ENCODE peak calls at places on chromosomes 1 and 21, in nine cellular contexts. One of them, this sample, is unnamed.

GRCh38 chr21:31366825-31367224 is 22.8 kb upstream of the TIAM1 start:
- DNase-seq in fibroblast of lung: peak
- DNase-seq in lower leg skin: no peak
- DNase-seq in WERI-Rb-1: no peak
- DNase-seq in chondrocyte: no peak
- DNase-seq in AG09309: no peak
- DNase-seq in kidney epithelial cell: peak
- DNase-seq in body of pancreas: no peak
- DNase-seq in Caco-2: no peak
- DNase-seq in this sample: no peak

GRCh38 chr1:198678301-198678836 is 39.5 kb downstream of the PTPRC start:
- DNase-seq in fibroblast of lung: no peak
- DNase-seq in lower leg skin: no peak
- DNase-seq in WERI-Rb-1: no peak
- DNase-seq in chondrocyte: no peak
- DNase-seq in AG09309: no peak
- DNase-seq in kidney epithelial cell: no peak
- DNase-seq in body of pancreas: no peak
- DNase-seq in Caco-2: no peak
- DNase-seq in this sample: no peak

GRCh38 chr1:61741682-61742619 is at the start of gene PATJ:
- DNase-seq in fibroblast of lung: no peak
- DNase-seq in lower leg skin: peak
- DNase-seq in WERI-Rb-1: peak
- DNase-seq in chondrocyte: no peak
- DNase-seq in AG09309: no peak
- DNase-seq in kidney epithelial cell: no peak
- DNase-seq in body of pancreas: peak
- DNase-seq in Caco-2: peak
- DNase-seq in this sample: no peak

GRCh38 chr1:25064465-25065238 is 134.6 kb upstream of the RUNX3 start:
- DNase-seq in fibroblast of lung: no peak
- DNase-seq in lower leg skin: no peak
- DNase-seq in WERI-Rb-1: no peak
- DNase-seq in chondrocyte: peak
- DNase-seq in AG09309: no peak
- DNase-seq in kidney epithelial cell: no peak
- DNase-seq in body of pancreas: no peak
- DNase-seq in Caco-2: no peak
- DNase-seq in this sample: no peak

GRCh38 chr1:179141592-179142244 is 59.8 kb downstream of the TOR3A start:
- DNase-seq in fibroblast of lung: peak
- DNase-seq in lower leg skin: no peak
- DNase-seq in WERI-Rb-1: no peak
- DNase-seq in chondrocyte: no peak
- DNase-seq in AG09309: peak
- DNase-seq in kidney epithelial cell: peak
- DNase-seq in body of pancreas: no peak
- DNase-seq in Caco-2: no peak
- DNase-seq in this sample: no peak

GRCh38 chr21:45592208-45592619 is 50.0 kb upstream of the SLC19A1 start:
- DNase-seq in fibroblast of lung: no peak
- DNase-seq in lower leg skin: no peak
- DNase-seq in WERI-Rb-1: no peak
- DNase-seq in chondrocyte: no peak
- DNase-seq in AG09309: no peak
- DNase-seq in kidney epithelial cell: no peak
- DNase-seq in body of pancreas: no peak
- DNase-seq in Caco-2: peak
- DNase-seq in this sample: no peak

GRCh38 chr1:177257596-177257995 is 86.8 kb downstream of the BRINP2 start:
- DNase-seq in fibroblast of lung: no peak
- DNase-seq in lower leg skin: no peak
- DNase-seq in WERI-Rb-1: no peak
- DNase-seq in chondrocyte: no peak
- DNase-seq in AG09309: no peak
- DNase-seq in kidney epithelial cell: no peak
- DNase-seq in body of pancreas: no peak
- DNase-seq in Caco-2: no peak
- DNase-seq in this sample: no peak

GRCh38 chr21:31268090-31268489 is 76.0 kb downstream of the TIAM1 start:
- DNase-seq in fibroblast of lung: no peak
- DNase-seq in lower leg skin: no peak
- DNase-seq in WERI-Rb-1: no peak
- DNase-seq in chondrocyte: no peak
- DNase-seq in AG09309: no peak
- DNase-seq in kidney epithelial cell: no peak
- DNase-seq in body of pancreas: no peak
- DNase-seq in Caco-2: no peak
- DNase-seq in this sample: no peak

GRCh38 chr1:19374402-19374801 is 62.3 kb downstream of the SLC66A1 start:
- DNase-seq in fibroblast of lung: no peak
- DNase-seq in lower leg skin: no peak
- DNase-seq in WERI-Rb-1: peak
- DNase-seq in chondrocyte: no peak
- DNase-seq in AG09309: no peak
- DNase-seq in kidney epithelial cell: no peak
- DNase-seq in body of pancreas: no peak
- DNase-seq in Caco-2: no peak
- DNase-seq in this sample: no peak
- TF ChIP-seq CTCF in fibroblast of lung: peak
- TF ChIP-seq CTCF in lower leg skin: no peak
- TF ChIP-seq CTCF in WERI-Rb-1: peak
- TF ChIP-seq CTCF in chondrocyte: peak
- TF ChIP-seq CTCF in AG09309: peak
- TF ChIP-seq CTCF in kidney epithelial cell: peak
- TF ChIP-seq CTCF in body of pancreas: no peak
- TF ChIP-seq CTCF in Caco-2: peak
- TF ChIP-seq CTCF in this sample: no peak

DNA sequence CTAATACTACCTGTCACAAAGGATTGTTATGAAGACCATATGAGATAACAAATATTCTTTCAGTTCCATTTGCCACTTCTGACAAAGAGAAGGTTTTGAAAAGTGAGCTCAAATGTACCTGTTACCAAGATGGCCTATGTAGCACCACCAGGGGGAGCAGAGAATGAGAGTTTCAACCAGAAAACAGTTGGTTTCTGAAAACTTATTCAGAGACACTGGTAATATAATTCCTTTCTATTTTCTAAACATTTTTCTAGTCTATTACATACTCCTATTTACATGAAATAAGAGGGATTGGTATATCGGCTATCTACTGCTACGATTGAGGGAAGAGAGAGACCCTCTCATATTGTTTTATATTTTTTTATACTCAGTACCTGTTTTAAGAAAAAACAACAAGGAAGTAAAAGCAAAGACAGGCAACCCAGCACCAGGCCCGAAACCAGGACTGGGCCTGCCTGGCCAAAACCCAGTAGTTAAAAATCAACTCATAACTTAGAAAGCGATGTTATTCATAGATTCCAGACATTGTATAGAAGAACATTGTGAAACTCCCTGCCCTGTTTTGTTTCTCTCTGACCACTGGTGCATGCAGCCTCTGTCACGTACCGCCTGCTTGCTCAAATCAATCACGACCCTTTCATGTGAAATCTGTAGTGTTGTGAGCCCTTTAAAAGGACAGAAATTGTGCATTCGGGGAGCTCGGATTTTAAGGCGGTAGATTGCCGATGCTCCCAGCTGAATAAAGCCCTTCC is 48.3 kb downstream of the IL23R start:
- DNase-seq in fibroblast of lung: peak
- DNase-seq in lower leg skin: no peak
- DNase-seq in WERI-Rb-1: peak
- DNase-seq in chondrocyte: no peak
- DNase-seq in AG09309: no peak
- DNase-seq in kidney epithelial cell: no peak
- DNase-seq in body of pancreas: peak
- DNase-seq in Caco-2: no peak
- DNase-seq in this sample: no peak
- TF ChIP-seq CTCF in fibroblast of lung: peak
- TF ChIP-seq CTCF in lower leg skin: no peak
- TF ChIP-seq CTCF in WERI-Rb-1: peak
- TF ChIP-seq CTCF in chondrocyte: peak
- TF ChIP-seq CTCF in AG09309: peak
- TF ChIP-seq CTCF in kidney epithelial cell: peak
- TF ChIP-seq CTCF in body of pancreas: peak
- TF ChIP-seq CTCF in Caco-2: peak
- TF ChIP-seq CTCF in this sample: peak

GRCh38 chr1:26162220-26162703 is 3.4 kb downstream of the FAM110D start:
- DNase-seq in fibroblast of lung: no peak
- DNase-seq in lower leg skin: no peak
- DNase-seq in WERI-Rb-1: no peak
- DNase-seq in chondrocyte: no peak
- DNase-seq in AG09309: no peak
- DNase-seq in kidney epithelial cell: no peak
- DNase-seq in body of pancreas: no peak
- DNase-seq in Caco-2: no peak
- DNase-seq in this sample: no peak

GRCh38 chr1:26160527-26161407 is 1.9 kb downstream of the FAM110D start:
- DNase-seq in fibroblast of lung: no peak
- DNase-seq in lower leg skin: no peak
- DNase-seq in WERI-Rb-1: no peak
- DNase-seq in chondrocyte: peak
- DNase-seq in AG09309: no peak
- DNase-seq in kidney epithelial cell: no peak
- DNase-seq in body of pancreas: no peak
- DNase-seq in Caco-2: no peak
- DNase-seq in this sample: no peak

GRCh38 chr1:26163684-26164035 is 4.8 kb downstream of the FAM110D start:
- DNase-seq in fibroblast of lung: no peak
- DNase-seq in lower leg skin: no peak
- DNase-seq in WERI-Rb-1: no peak
- DNase-seq in chondrocyte: peak
- DNase-seq in AG09309: no peak
- DNase-seq in kidney epithelial cell: no peak
- DNase-seq in body of pancreas: no peak
- DNase-seq in Caco-2: no peak
- DNase-seq in this sample: no peak

GRCh38 chr1:26159113-26160039 is 497 bp downstream of the FAM110D start:
- DNase-seq in fibroblast of lung: no peak
- DNase-seq in lower leg skin: no peak
- DNase-seq in WERI-Rb-1: no peak
- DNase-seq in chondrocyte: peak
- DNase-seq in AG09309: no peak
- DNase-seq in kidney epithelial cell: no peak
- DNase-seq in body of pancreas: no peak
- DNase-seq in Caco-2: no peak
- DNase-seq in this sample: no peak

DNA sequence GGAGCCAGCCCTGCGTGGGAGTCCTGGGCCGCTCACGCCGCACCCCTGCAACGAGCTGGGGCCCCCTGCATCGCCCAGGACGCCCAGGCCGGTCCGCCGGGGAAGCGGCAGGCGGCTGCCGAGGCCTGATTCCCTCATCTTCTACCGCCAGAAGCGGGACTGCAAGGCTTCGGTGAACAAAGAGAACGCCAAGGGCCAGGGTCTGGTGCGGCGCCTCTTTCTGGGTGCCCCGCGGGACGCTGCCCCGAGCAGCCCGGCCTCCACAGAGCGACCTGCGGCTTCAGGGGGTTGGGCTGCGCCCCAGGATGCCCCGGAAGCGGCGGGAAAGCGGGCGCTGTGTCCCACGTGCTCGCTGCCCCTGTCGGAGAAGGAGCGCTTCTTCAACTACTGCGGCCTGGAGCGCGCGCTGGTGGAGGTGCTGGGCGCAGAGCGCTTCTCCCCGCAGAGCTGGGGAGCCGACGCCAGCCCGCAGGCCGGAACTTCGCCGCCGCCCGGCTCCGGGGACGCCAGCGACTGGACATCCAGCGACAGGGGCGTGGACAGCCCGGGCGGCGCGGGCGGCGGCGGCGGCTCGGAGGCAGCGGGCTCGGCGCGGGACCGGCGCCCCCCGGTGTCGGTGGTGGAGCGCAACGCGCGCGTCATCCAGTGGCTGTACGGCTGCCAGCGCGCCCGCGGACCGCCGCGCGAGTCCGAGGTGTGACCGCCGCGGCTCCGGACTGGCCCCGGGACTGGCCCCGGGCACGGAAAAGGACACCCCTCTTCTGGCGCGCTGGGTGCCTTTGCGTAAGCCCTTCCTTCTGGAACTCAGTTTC is 2.7 kb downstream of the FAM110D start:
- DNase-seq in fibroblast of lung: peak
- DNase-seq in lower leg skin: no peak
- DNase-seq in WERI-Rb-1: peak
- DNase-seq in chondrocyte: peak
- DNase-seq in AG09309: no peak
- DNase-seq in kidney epithelial cell: no peak
- DNase-seq in body of pancreas: peak
- DNase-seq in Caco-2: peak
- DNase-seq in this sample: no peak
- TF ChIP-seq CTCF in fibroblast of lung: no peak
- TF ChIP-seq CTCF in lower leg skin: no peak
- TF ChIP-seq CTCF in WERI-Rb-1: peak
- TF ChIP-seq CTCF in chondrocyte: peak
- TF ChIP-seq CTCF in AG09309: no peak
- TF ChIP-seq CTCF in kidney epithelial cell: no peak
- TF ChIP-seq CTCF in body of pancreas: no peak
- TF ChIP-seq CTCF in Caco-2: no peak
- TF ChIP-seq CTCF in this sample: peak

GRCh38 chr1:245803666-245804037 is 648.9 kb downstream of the KIF26B start:
- DNase-seq in fibroblast of lung: no peak
- DNase-seq in lower leg skin: no peak
- DNase-seq in WERI-Rb-1: no peak
- DNase-seq in chondrocyte: no peak
- DNase-seq in AG09309: no peak
- DNase-seq in kidney epithelial cell: no peak
- DNase-seq in body of pancreas: no peak
- DNase-seq in Caco-2: no peak
- DNase-seq in this sample: no peak

GRCh38 chr1:245798367-245798747 is 643.6 kb downstream of the KIF26B start:
- DNase-seq in fibroblast of lung: no peak
- DNase-seq in lower leg skin: no peak
- DNase-seq in WERI-Rb-1: no peak
- DNase-seq in chondrocyte: no peak
- DNase-seq in AG09309: no peak
- DNase-seq in kidney epithelial cell: no peak
- DNase-seq in body of pancreas: no peak
- DNase-seq in Caco-2: no peak
- DNase-seq in this sample: no peak

GRCh38 chr1:245800901-245801605 is 646.3 kb downstream of the KIF26B start:
- DNase-seq in fibroblast of lung: no peak
- DNase-seq in lower leg skin: no peak
- DNase-seq in WERI-Rb-1: no peak
- DNase-seq in chondrocyte: no peak
- DNase-seq in AG09309: peak
- DNase-seq in kidney epithelial cell: no peak
- DNase-seq in body of pancreas: no peak
- DNase-seq in Caco-2: no peak
- DNase-seq in this sample: no peak

GRCh38 chr1:245802941-245803665 is 648.3 kb downstream of the KIF26B start:
- DNase-seq in fibroblast of lung: no peak
- DNase-seq in lower leg skin: no peak
- DNase-seq in WERI-Rb-1: no peak
- DNase-seq in chondrocyte: no peak
- DNase-seq in AG09309: peak
- DNase-seq in kidney epithelial cell: no peak
- DNase-seq in body of pancreas: no peak
- DNase-seq in Caco-2: no peak
- DNase-seq in this sample: no peak

DNA sequence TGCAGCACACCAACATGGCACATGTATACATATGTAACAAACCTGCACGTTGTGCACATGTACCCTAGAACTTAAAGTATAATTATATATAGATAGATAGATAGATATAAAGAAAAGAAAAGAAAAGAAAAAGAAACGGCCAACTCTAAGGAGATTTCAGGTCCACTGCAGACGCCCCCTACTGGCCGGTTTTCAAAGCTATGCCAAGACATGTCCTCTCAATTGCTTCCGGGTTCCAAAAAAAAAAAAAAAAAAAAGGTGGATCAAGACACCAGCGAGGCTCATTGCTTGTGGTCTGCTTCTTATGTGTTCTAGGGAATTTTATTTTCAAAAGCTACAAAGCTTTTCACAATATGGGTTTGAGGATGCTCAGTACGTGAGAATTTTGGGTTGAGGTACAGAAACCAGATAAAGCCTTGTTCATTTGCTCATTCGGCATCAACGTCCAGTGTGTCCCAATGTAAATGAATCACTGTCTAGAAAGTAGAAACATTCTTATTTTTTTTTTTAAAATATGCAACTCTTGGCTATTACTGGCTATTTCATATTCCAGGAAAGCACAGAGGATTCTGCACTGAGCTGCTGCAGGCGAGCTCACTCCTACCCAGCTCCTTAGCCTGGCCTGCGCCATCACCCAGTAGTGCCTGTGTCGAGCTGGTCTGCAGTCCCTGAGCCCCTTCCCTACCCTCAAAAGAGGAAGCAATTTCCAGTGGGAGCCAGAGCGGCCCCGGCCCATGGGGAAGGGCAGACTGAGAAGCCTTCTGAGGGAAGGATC is 643.0 kb downstream of the KIF26B start:
- DNase-seq in fibroblast of lung: no peak
- DNase-seq in lower leg skin: no peak
- DNase-seq in WERI-Rb-1: peak
- DNase-seq in chondrocyte: no peak
- DNase-seq in AG09309: peak
- DNase-seq in kidney epithelial cell: no peak
- DNase-seq in body of pancreas: no peak
- DNase-seq in Caco-2: no peak
- DNase-seq in this sample: no peak
- TF ChIP-seq CTCF in fibroblast of lung: peak
- TF ChIP-seq CTCF in lower leg skin: no peak
- TF ChIP-seq CTCF in WERI-Rb-1: peak
- TF ChIP-seq CTCF in chondrocyte: peak
- TF ChIP-seq CTCF in AG09309: peak
- TF ChIP-seq CTCF in kidney epithelial cell: peak
- TF ChIP-seq CTCF in body of pancreas: no peak
- TF ChIP-seq CTCF in Caco-2: no peak
- TF ChIP-seq CTCF in this sample: no peak